ENCODE peak calls at places on chromosomes 5 and 9, in four cellular contexts. K is H7; W is hepatocyte; J is CD8-positive, alpha-beta memory T cell. Z is an unnamed sample.

GRCh38 chr5:160697281-160697680 is 154.7 kb downstream of the ATP10B start:
- DNase-seq in J (no peak), K (no peak), W (no peak), Z (no peak)

GRCh38 chr9:133691659-133692363 is 46.3 kb downstream of the SARDH start:
- DNase-seq in J (no peak), K (no peak), W (peak), Z (peak)

GRCh38 chr5:123937230-123937629 is 425.3 kb downstream of the CSNK1G3 start:
- DNase-seq in W (peak), K (peak), J (no peak), Z (peak)

GRCh38 chr5:134813827-134814226 is 31.9 kb upstream of the C5orf24 start:
- DNase-seq in W (no peak), K (no peak), J (no peak), Z (no peak)

GRCh38 chr5:15821506-15821905 is 321.5 kb downstream of the FBXL7 start:
- DNase-seq in J (no peak), W (no peak), K (no peak), Z (peak)

GRCh38 chr5:45414620-45415551 is 281.3 kb downstream of the HCN1 start:
- DNase-seq in J (no peak), K (no peak), W (no peak), Z (no peak)

GRCh38 chr5:107372723-107373487 is 297.8 kb downstream of the EFNA5 start:
- DNase-seq in J (no peak), K (no peak), W (peak), Z (peak)

GRCh38 chr9:70257991-70258691 is 637 bp upstream of the SMC5 start:
- DNase-seq in J (no peak), W (peak), K (no peak), Z (peak)

GRCh38 chr5:149063017-149063687 is at the start of gene SH3TC2:
- DNase-seq in J (no peak), K (peak), W (peak), Z (no peak)

GRCh38 chr5:138223532-138223931 is 10.4 kb upstream of the CDC23 start:
- DNase-seq in W (no peak), K (no peak), J (no peak), Z (no peak)

GRCh38 chr5:72210913-72211670 is 103.8 kb downstream of the MAP1B start:
- DNase-seq in W (peak), K (no peak), J (no peak), Z (peak)

GRCh38 chr5:132190161-132190817 is 37.4 kb downstream of the P4HA2 start:
- DNase-seq in W (peak), J (peak), K (peak), Z (peak)

GRCh38 chr5:142833517-142834446 is 63.6 kb downstream of the ARHGAP26 start:
- DNase-seq in K (no peak), W (no peak), J (no peak), Z (no peak)

GRCh38 chr9:81671880-81672280 is 17.5 kb downstream of the TLE1 start:
- DNase-seq in K (no peak), W (peak), J (no peak), Z (peak)

Z was measured in fibroblast of mammary gland.